ENCODE peak calls at places on chromosome 14, in nine cellular contexts. L is H54; R is Calu3; N is tibial artery; W is T-helper 2 cell; Y is ovary; E is stimulated activated naive CD8-positive, alpha-beta T cell treated with anti-CD3 and anti-CD28 coated beads, Interleukin-15, amount 100 ng/mL, for 72 hours; F is erythroblast; S is GM04504. M is an unnamed sample.

GRCh38 chr14:77053046-77053841 is 24.7 kb upstream of the IRF2BPL start:
- DNase-seq in L (no peak), R (peak), N (peak), W (peak), Y (peak), E (peak), F (peak), S (no peak), M (peak)

GRCh38 chr14:102182190-102182589 is 42.5 kb downstream of the WDR20 start:
- DNase-seq in L (peak), R (no peak), N (no peak), W (no peak), Y (no peak), E (no peak), F (peak), S (peak), M (peak)

GRCh38 chr14:95516554-95517209 is at the start of gene SYNE3:
- DNase-seq in L (no peak), R (peak), N (peak), W (peak), Y (peak), E (peak), F (peak), S (no peak), M (no peak)

GRCh38 chr14:32128703-32129102 is 51.6 kb downstream of the ARHGAP5 start:
- DNase-seq in L (no peak), R (no peak), N (no peak), W (no peak), Y (no peak), E (no peak), F (no peak), S (no peak), M (no peak)

GRCh38 chr14:100622234-100622633 is 35.0 kb upstream of the BEGAIN start:
- DNase-seq in L (no peak), R (no peak), N (no peak), W (no peak), Y (no peak), E (no peak), F (no peak), S (no peak), M (no peak)

GRCh38 chr14:76761198-76761848 is at the start of gene VASH1:
- DNase-seq in L (peak), R (peak), N (peak), W (peak), Y (peak), E (peak), F (peak), S (peak), M (peak)

GRCh38 chr14:35297677-35298076 is 5.5 kb downstream of the PSMA6 start:
- DNase-seq in L (no peak), R (no peak), N (no peak), W (no peak), Y (no peak), E (no peak), F (no peak), S (no peak), M (no peak)

GRCh38 chr14:74978416-74978947 is 23.1 kb upstream of the PGF start:
- DNase-seq in L (no peak), R (no peak), N (no peak), W (no peak), Y (no peak), E (no peak), F (no peak), S (no peak), M (no peak)

GRCh38 chr14:105204206-105204930 is 23.3 kb upstream of the NUDT14 start:
- DNase-seq in L (peak), R (no peak), N (no peak), W (no peak), Y (no peak), E (no peak), F (no peak), S (no peak), M (no peak)

GRCh38 chr14:93044116-93044515 is 71.6 kb downstream of the ITPK1 start:
- DNase-seq in L (no peak), R (peak), N (no peak), W (no peak), Y (no peak), E (no peak), F (no peak), S (no peak), M (no peak)

GRCh38 chr14:40252817-40253447 is 820.7 kb upstream of the FBXO33 start:
- DNase-seq in L (no peak), R (no peak), N (no peak), W (no peak), Y (no peak), E (no peak), F (no peak), S (no peak), M (no peak)

GRCh38 chr14:98947911-98948595 is 323.9 kb downstream of the BCL11B start:
- DNase-seq in L (no peak), R (no peak), N (no peak), W (no peak), Y (no peak), E (no peak), F (no peak), S (no peak), M (no peak)

GRCh38 chr14:42533476-42533875 is 926.8 kb downstream of the LRFN5 start:
- DNase-seq in L (no peak), R (no peak), N (no peak), W (no peak), Y (no peak), E (no peak), F (no peak), S (no peak), M (no peak)

GRCh38 chr14:33686218-33686617 is 264.7 kb downstream of the EGLN3 start:
- DNase-seq in L (no peak), R (no peak), N (no peak), W (no peak), Y (no peak), E (no peak), F (no peak), S (peak), M (peak)

GRCh38 chr14:54261283-54261682 is 135.5 kb upstream of the CDKN3 start:
- DNase-seq in L (no peak), R (no peak), N (no peak), W (no peak), Y (no peak), E (no peak), F (no peak), S (no peak), M (no peak)

M was measured in IMR-90.